ENCODE peak calls at places on chromosome 12, in ten cellular contexts. K is nucleus accumbens; R is choroid plexus epithelial cell; Y is cerebellar cortex; X is AML-193; G is effector memory CD8-positive, alpha-beta T cell; U is hippocampal formation; D is CD4-positive, alpha-beta T cell; A is kidney tubule cell; S is heart left ventricle. Q is an unnamed sample.

GRCh38 chr12:4274960-4275868 is 1.7 kb downstream of the CCND2 start:
- DNase-seq in K (no peak), R (peak; percentile 24), Y (no peak), X (no peak), G (no peak), U (no peak), D (no peak), A (no peak), S (no peak), Q (no peak)

GRCh38 chr12:70948976-70949336 is 28.4 kb upstream of the PTPRR start:
- DNase-seq in K (no peak), R (peak; percentile 40), Y (peak; percentile 9), X (no peak), G (no peak), U (no peak), D (no peak), A (no peak), S (peak; percentile 26), Q (no peak)

GRCh38 chr12:69435644-69436043 is 34.5 kb upstream of the FRS2 start:
- DNase-seq in K (no peak), R (no peak), Y (no peak), X (no peak), G (no peak), U (no peak), D (no peak), A (no peak), S (no peak), Q (no peak)

GRCh38 chr12:2791086-2791485 is 3.7 kb upstream of the FKBP4 start:
- DNase-seq in K (no peak), R (no peak), Y (no peak), X (no peak), G (no peak), U (no peak), D (no peak), A (no peak), S (no peak), Q (no peak)

GRCh38 chr12:125092872-125093680 is 27.8 kb downstream of the AACS start:
- DNase-seq in K (peak; percentile 8), R (peak; percentile 60), Y (peak; percentile 18), X (no peak), G (no peak), U (no peak), D (no peak), A (peak; percentile 86), S (peak; percentile 77), Q (no peak)

GRCh38 chr12:3820122-3820521 is 53.1 kb downstream of the PARP11 start:
- DNase-seq in K (no peak), R (peak; percentile 47), Y (no peak), X (no peak), G (no peak), U (no peak), D (no peak), A (peak; percentile 81), S (no peak), Q (no peak)

GRCh38 chr12:116012757-116013156 is 264.7 kb downstream of the MED13L start:
- DNase-seq in K (no peak), R (no peak), Y (no peak), X (no peak), G (no peak), U (no peak), D (no peak), A (no peak), S (no peak), Q (no peak)

GRCh38 chr12:28318273-28318672 is 128.0 kb downstream of the CCDC91 start:
- DNase-seq in K (no peak), R (no peak), Y (no peak), X (peak; percentile 43), G (no peak), U (no peak), D (no peak), A (no peak), S (no peak), Q (no peak)

GRCh38 chr12:3622732-3623690 is 129.9 kb downstream of the CRACR2A start:
- DNase-seq in K (no peak), R (no peak), Y (no peak), X (no peak), G (no peak), U (no peak), D (no peak), A (no peak), S (no peak), Q (no peak)

GRCh38 chr12:24232531-24232930 is 283.1 kb upstream of the SOX5 start:
- DNase-seq in K (no peak), R (no peak), Y (no peak), X (no peak), G (no peak), U (no peak), D (no peak), A (peak; percentile 5), S (no peak), Q (no peak)

GRCh38 chr12:131457331-131458047 is 253.4 kb upstream of the SFSWAP start:
- DNase-seq in K (no peak), R (no peak), Y (no peak), X (no peak), G (no peak), U (no peak), D (no peak), A (no peak), S (no peak), Q (no peak)

GRCh38 chr12:22340143-22340542 is 5.6 kb upstream of the ST8SIA1 start:
- DNase-seq in K (no peak), R (no peak), Y (no peak), X (no peak), G (no peak), U (no peak), D (no peak), A (no peak), S (no peak), Q (no peak)

GRCh38 chr12:124792961-124793441 is 70.7 kb downstream of the SCARB1 start:
- DNase-seq in K (no peak), R (peak; percentile 81), Y (no peak), X (no peak), G (no peak), U (peak; percentile 30), D (no peak), A (no peak), S (no peak), Q (no peak)

GRCh38 chr12:117427176-117427575 is 65.8 kb upstream of the NOS1 start:
- DNase-seq in K (no peak), R (no peak), Y (no peak), X (no peak), G (no peak), U (no peak), D (no peak), A (no peak), S (no peak), Q (no peak)

GRCh38 chr12:120404271-120404670 is 33.6 kb upstream of the COX6A1 start:
- DNase-seq in K (no peak), R (no peak), Y (no peak), X (no peak), G (no peak), U (no peak), D (no peak), A (no peak), S (no peak), Q (no peak)

GRCh38 chr12:94460594-94460959 is 910 bp upstream of the CEP83 start:
- DNase-seq in K (no peak), R (no peak), Y (no peak), X (no peak), G (no peak), U (no peak), D (no peak), A (no peak), S (no peak), Q (no peak)

GRCh38 chr12:22880810-22881209 is 255.8 kb downstream of the ETNK1 start:
- DNase-seq in K (no peak), R (no peak), Y (no peak), X (no peak), G (no peak), U (no peak), D (no peak), A (no peak), S (no peak), Q (no peak)

GRCh38 chr12:34606749-34607519 is 584.6 kb downstream of the ALG10 start:
- DNase-seq in K (no peak), R (no peak), Y (no peak), X (no peak), G (no peak), U (no peak), D (no peak), A (no peak), S (no peak), Q (no peak)

GRCh38 chr12:67720383-67720856 is 71.9 kb downstream of the DYRK2 start:
- DNase-seq in K (no peak), R (peak; percentile 82), Y (no peak), X (no peak), G (no peak), U (no peak), D (no peak), A (peak; percentile 32), S (peak; percentile 52), Q (no peak)

GRCh38 chr12:116378002-116378401 is 100.5 kb upstream of the MED13L start:
- DNase-seq in K (no peak), R (no peak), Y (no peak), X (no peak), G (no peak), U (no peak), D (no peak), A (no peak), S (peak; percentile 2), Q (no peak)

GRCh38 chr12:81758421-81759214 is 532 bp downstream of the PPFIA2 start:
- DNase-seq in K (peak; percentile 49), R (peak; percentile 41), Y (peak; percentile 75), X (no peak), G (no peak), U (peak; percentile 28), D (no peak), A (peak; percentile 4), S (peak; percentile 39), Q (peak; percentile 54)

GRCh38 chr12:128619263-128619662 is 204.5 kb downstream of the SLC15A4 start:
- DNase-seq in K (no peak), R (no peak), Y (no peak), X (no peak), G (no peak), U (no peak), D (no peak), A (no peak), S (no peak), Q (no peak)

GRCh38 chr12:92955997-92956663 is 27.0 kb upstream of the EEA1 start:
- DNase-seq in K (no peak), R (peak; percentile 89), Y (no peak), X (no peak), G (no peak), U (no peak), D (no peak), A (peak; percentile 60), S (no peak), Q (no peak)

GRCh38 chr12:57089259-57090245 is 638 bp downstream of the NAB2 start:
- DNase-seq in K (peak; percentile 51), R (peak; percentile 63), Y (peak; percentile 54), X (peak; percentile 42), G (no peak), U (no peak), D (no peak), A (peak; percentile 75), S (peak; percentile 88), Q (no peak)

GRCh38 chr12:92002673-92003382 is 142.8 kb downstream of the BTG1 start:
- DNase-seq in K (no peak), R (peak; percentile 36), Y (peak; percentile 64), X (no peak), G (no peak), U (no peak), D (no peak), A (no peak), S (no peak), Q (no peak)

GRCh38 chr12:93918900-93919299 is 229.5 kb upstream of the PLXNC1 start:
- DNase-seq in K (no peak), R (no peak), Y (no peak), X (no peak), G (no peak), U (no peak), D (no peak), A (no peak), S (no peak), Q (no peak)

GRCh38 chr12:91057349-91057748 is 475 bp downstream of the KERA start:
- DNase-seq in K (no peak), R (no peak), Y (no peak), X (no peak), G (no peak), U (no peak), D (no peak), A (no peak), S (no peak), Q (no peak)

GRCh38 chr12:28497889-28498411 is 307.7 kb downstream of the CCDC91 start:
- DNase-seq in K (no peak), R (peak; percentile 62), Y (no peak), X (no peak), G (no peak), U (no peak), D (no peak), A (peak; percentile 39), S (no peak), Q (no peak)

Q was measured in anterior cingulate cortex.